ENCODE peak calls at places on chromosomes 3 and 15, in ten cellular contexts. Z is fibroblast of the aortic adventitia, U is astrocyte, G is epithelial cell of esophagus, Y is astrocyte of the cerebellum, F is glutamatergic neuron, V is Calu3, J is HL-60, E is OCI-LY7, K is choroid plexus epithelial cell. L is an unnamed sample.

GRCh38 chr3:58394339-58394738 is 39.3 kb downstream of the PDHB start:
- DNase-seq in E (no peak), K (no peak), U (no peak), G (no peak), F (no peak), Z (peak), Y (no peak), J (no peak), V (no peak), L (no peak)

GRCh38 chr3:45210308-45211038 is 15.6 kb downstream of the TMEM158 start:
- DNase-seq in F (peak), E (peak), V (peak), Z (peak), U (peak), K (peak), G (peak), Y (no peak), J (peak), L (peak)

GRCh38 chr15:50764331-50765201 is 940 bp downstream of the SPPL2A start:
- DNase-seq in K (peak), U (no peak), G (no peak), Z (peak), J (no peak), Y (no peak), E (peak), V (no peak), F (no peak), L (peak)

GRCh38 chr3:56864090-56864489 is 62.3 kb upstream of the ARHGEF3 start:
- DNase-seq in Y (no peak), Z (no peak), V (no peak), U (no peak), E (peak), J (no peak), F (no peak), G (no peak), K (no peak), L (no peak)

GRCh38 chr3:27533718-27534578 is 49.8 kb upstream of the SLC4A7 start:
- DNase-seq in U (peak), Y (peak), E (peak), K (peak), G (peak), V (peak), J (no peak), Z (peak), F (no peak), L (no peak)

GRCh38 chr3:125433611-125434041 is 58.5 kb upstream of the ZNF148 start:
- DNase-seq in G (peak), E (no peak), J (no peak), V (peak), F (no peak), U (no peak), K (no peak), Z (no peak), Y (no peak), L (no peak)

GRCh38 chr3:66499881-66500574 is 794 bp downstream of the LRIG1 start:
- DNase-seq in F (peak), E (peak), U (peak), G (peak), K (peak), V (peak), Z (no peak), J (no peak), Y (no peak), L (peak)

GRCh38 chr3:40191850-40192448 is 117.6 kb upstream of the EIF1B start:
- DNase-seq in U (peak), Y (peak), K (peak), V (peak), Z (peak), F (peak), J (peak), E (peak), G (peak), L (peak)

GRCh38 chr3:99686955-99687612 is 48.7 kb downstream of the COL8A1 start:
- DNase-seq in E (peak), U (no peak), Z (peak), F (peak), J (no peak), G (peak), K (peak), V (peak), Y (peak), L (peak)

GRCh38 chr15:89627256-89627970 is 27.9 kb downstream of the KIF7 start:
- DNase-seq in J (no peak), V (no peak), U (no peak), Z (no peak), E (no peak), G (no peak), K (no peak), F (no peak), Y (no peak), L (peak)

GRCh38 chr3:143808999-143809700 is 39.1 kb downstream of the SLC9A9 start:
- DNase-seq in G (no peak), V (no peak), F (no peak), Z (peak), U (peak), K (peak), Y (no peak), E (no peak), J (no peak), L (no peak)

GRCh38 chr3:144128117-144128892 is 156.7 kb downstream of the DIPK2A start:
- DNase-seq in U (no peak), G (peak), K (peak), V (no peak), Z (no peak), E (no peak), F (no peak), J (no peak), Y (no peak), L (peak)

GRCh38 chr3:63961891-63962290 is 49.7 kb upstream of the SCAANT1 start:
- DNase-seq in K (peak), E (peak), Y (no peak), J (peak), Z (peak), U (peak), F (no peak), V (no peak), G (peak), L (peak)

GRCh38 chr15:31206386-31207174 is 105.1 kb upstream of the TRPM1 start:
- DNase-seq in F (no peak), J (no peak), Y (no peak), E (no peak), Z (no peak), K (no peak), V (no peak), G (no peak), U (no peak), L (no peak)
- TF ChIP-seq CTCF in F (no peak), J (no peak), Y (no peak), E (no peak), Z (no peak), K (no peak), V (no peak), G (no peak), U (no peak), L (no peak)

GRCh38 chr3:187832202-187832601 is 86.9 kb upstream of the BCL6 start:
- DNase-seq in V (no peak), Y (no peak), U (no peak), K (no peak), J (no peak), F (no peak), G (no peak), Z (no peak), E (no peak), L (no peak)
- TF ChIP-seq CTCF in V (no peak), Y (no peak), U (no peak), K (no peak), J (no peak), F (no peak), G (no peak), Z (no peak), E (peak), L (peak)

GRCh38 chr3:115098354-115099073 is 48.6 kb downstream of the ZBTB20 start:
- DNase-seq in G (no peak), F (no peak), U (no peak), K (no peak), Z (no peak), V (no peak), E (no peak), J (no peak), Y (no peak), L (no peak)

GRCh38 chr3:115095236-115095635 is 51.9 kb downstream of the ZBTB20 start:
- DNase-seq in J (no peak), Y (no peak), Z (no peak), E (no peak), V (no peak), K (no peak), F (no peak), G (no peak), U (no peak), L (no peak)

GRCh38 chr3:115100172-115100571 is 46.9 kb downstream of the ZBTB20 start:
- DNase-seq in Y (peak), K (peak), F (no peak), J (no peak), G (peak), E (peak), U (peak), Z (peak), V (peak), L (no peak)

GRCh38 chr3:115100806-115101205 is 46.3 kb downstream of the ZBTB20 start:
- DNase-seq in J (no peak), Y (no peak), U (no peak), G (no peak), E (no peak), V (no peak), K (no peak), Z (no peak), F (no peak), L (no peak)

DNA sequence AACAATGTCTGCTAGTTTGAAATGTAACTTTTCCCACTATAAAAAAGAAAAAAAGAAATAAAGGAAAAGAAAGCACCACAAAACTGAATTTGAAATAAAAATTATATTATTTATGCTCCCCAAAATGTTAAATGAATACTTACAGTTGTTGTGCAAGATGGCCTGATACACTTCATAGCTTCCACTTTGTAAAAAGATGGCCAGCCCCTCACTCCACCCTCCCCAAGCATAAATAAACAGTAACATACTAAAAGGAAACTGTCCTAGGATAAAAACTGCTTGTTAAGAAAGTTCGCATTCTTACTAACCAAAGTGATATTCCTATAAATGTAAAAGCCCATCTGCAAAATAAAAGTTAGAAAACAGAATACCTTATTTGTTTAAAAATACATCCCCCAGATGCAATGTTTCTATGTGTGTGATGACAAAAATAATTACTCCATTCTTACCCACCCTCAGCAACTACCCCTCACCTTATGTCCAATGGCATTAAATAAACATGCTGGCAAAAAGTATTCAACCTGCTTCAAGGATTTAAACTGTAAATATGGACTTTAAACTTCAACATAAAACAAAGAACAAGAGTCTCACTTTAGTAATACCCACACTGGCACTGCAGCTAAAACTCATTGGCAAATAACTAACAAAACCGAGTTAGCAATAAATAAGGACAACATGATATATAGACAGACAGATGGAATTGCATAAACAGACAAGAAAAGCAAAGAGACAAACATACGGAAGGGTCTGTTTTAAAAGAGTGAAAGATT is 47.8 kb downstream of the ZBTB20 start:
- DNase-seq in Z (peak), E (no peak), G (no peak), J (no peak), Y (no peak), V (no peak), U (no peak), F (no peak), K (no peak), L (no peak)
- TF ChIP-seq CTCF in Z (no peak), E (no peak), G (no peak), J (no peak), Y (no peak), V (no peak), U (no peak), F (no peak), K (no peak), L (no peak)

DNA sequence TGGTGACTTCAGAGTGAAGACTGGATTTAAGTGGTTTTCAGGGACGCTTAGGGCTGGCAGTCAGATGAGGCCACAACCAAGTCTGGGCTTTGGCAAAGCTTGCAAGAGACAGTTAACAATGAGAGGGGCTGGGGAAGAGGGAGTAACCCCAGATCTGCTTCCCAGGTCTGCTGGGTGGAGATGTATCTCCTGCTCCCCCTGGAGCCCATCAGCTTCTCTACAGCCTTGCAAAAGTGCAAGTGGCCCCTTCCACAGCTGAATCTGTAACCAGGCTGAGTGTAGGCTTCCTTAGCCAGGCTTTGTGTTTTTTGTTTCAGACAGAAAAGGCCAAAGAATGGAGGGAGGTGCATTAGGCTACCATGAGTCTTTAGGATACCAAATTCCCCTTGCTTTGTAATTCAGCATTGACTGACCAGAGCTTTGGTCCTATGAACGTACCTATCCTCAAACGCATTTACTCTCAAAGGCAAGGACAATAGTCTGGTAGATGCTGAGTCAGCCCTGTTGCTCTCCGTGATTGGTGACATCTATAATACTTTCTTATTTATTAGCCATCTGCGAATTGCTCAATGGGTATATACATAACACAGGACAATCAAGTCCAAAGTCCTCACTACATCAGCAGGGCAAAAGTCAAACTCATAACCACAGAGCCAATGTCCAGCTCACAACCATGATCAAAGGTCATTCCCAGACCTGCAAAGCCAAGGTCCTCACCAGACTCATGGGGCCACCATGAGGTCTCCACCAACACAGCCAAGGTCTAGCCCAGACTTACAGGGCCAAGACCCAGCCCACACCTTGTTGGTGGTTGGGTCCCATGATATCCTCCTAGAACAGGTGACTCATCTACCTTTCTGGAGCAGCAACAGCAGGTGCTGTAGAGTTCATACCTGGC is 17.1 kb downstream of the CCDC13 start:
- DNase-seq in K (peak), G (peak), U (no peak), J (no peak), F (no peak), Z (peak), Y (no peak), V (no peak), E (peak), L (no peak)
- TF ChIP-seq CTCF in K (peak), G (peak), U (no peak), J (peak), F (no peak), Z (peak), Y (peak), V (no peak), E (peak), L (peak)

GRCh38 chr15:83658406-83658805 is 4.5 kb downstream of the ADAMTSL3 start:
- DNase-seq in G (no peak), Z (no peak), F (no peak), Y (no peak), V (no peak), J (no peak), E (no peak), U (no peak), K (no peak), L (no peak)

GRCh38 chr15:83659011-83659811 is 5.3 kb downstream of the ADAMTSL3 start:
- DNase-seq in K (peak), V (no peak), E (no peak), F (no peak), Z (no peak), J (no peak), Y (no peak), G (no peak), U (no peak), L (no peak)

GRCh38 chr15:83656192-83656591 is 2.3 kb downstream of the ADAMTSL3 start:
- DNase-seq in G (no peak), K (no peak), U (no peak), F (no peak), J (no peak), E (no peak), Y (no peak), V (no peak), Z (no peak), L (no peak)

GRCh38 chr15:83656943-83657528 is 3.1 kb downstream of the ADAMTSL3 start:
- DNase-seq in E (no peak), G (no peak), V (no peak), Z (no peak), U (no peak), F (no peak), K (no peak), Y (no peak), J (no peak), L (no peak)

GRCh38 chr15:83657549-83657948 is 3.6 kb downstream of the ADAMTSL3 start:
- DNase-seq in Z (no peak), J (no peak), E (no peak), G (no peak), K (peak), Y (no peak), F (no peak), V (no peak), U (no peak), L (no peak)
- TF ChIP-seq CTCF in Z (no peak), J (no peak), E (peak), G (no peak), K (peak), Y (no peak), F (peak), V (peak), U (no peak), L (no peak)

GRCh38 chr3:8954938-8955763 is 8.1 kb downstream of the RAD18 start:
- DNase-seq in E (peak), G (peak), K (peak), J (no peak), V (no peak), Y (peak), Z (peak), U (peak), F (no peak), L (peak)
- TF ChIP-seq CTCF in E (no peak), G (peak), K (peak), J (no peak), V (no peak), Y (no peak), Z (peak), U (peak), F (no peak), L (no peak)

GRCh38 chr3:115081444-115081843 is 65.6 kb downstream of the ZBTB20 start:
- DNase-seq in Z (no peak), U (no peak), J (no peak), G (no peak), E (no peak), Y (no peak), V (no peak), K (no peak), F (no peak), L (no peak)
- TF ChIP-seq CTCF in Z (no peak), U (no peak), J (no peak), G (no peak), E (no peak), Y (no peak), V (no peak), K (no peak), F (no peak), L (no peak)

GRCh38 chr15:86178845-86179244 is 99.2 kb downstream of the AGBL1 start:
- DNase-seq in F (peak), Y (no peak), Z (no peak), J (no peak), U (no peak), G (no peak), E (no peak), K (no peak), V (no peak), L (no peak)
- TF ChIP-seq CTCF in F (peak), Y (no peak), Z (no peak), J (no peak), U (no peak), G (no peak), E (peak), K (no peak), V (no peak), L (peak)

DNA sequence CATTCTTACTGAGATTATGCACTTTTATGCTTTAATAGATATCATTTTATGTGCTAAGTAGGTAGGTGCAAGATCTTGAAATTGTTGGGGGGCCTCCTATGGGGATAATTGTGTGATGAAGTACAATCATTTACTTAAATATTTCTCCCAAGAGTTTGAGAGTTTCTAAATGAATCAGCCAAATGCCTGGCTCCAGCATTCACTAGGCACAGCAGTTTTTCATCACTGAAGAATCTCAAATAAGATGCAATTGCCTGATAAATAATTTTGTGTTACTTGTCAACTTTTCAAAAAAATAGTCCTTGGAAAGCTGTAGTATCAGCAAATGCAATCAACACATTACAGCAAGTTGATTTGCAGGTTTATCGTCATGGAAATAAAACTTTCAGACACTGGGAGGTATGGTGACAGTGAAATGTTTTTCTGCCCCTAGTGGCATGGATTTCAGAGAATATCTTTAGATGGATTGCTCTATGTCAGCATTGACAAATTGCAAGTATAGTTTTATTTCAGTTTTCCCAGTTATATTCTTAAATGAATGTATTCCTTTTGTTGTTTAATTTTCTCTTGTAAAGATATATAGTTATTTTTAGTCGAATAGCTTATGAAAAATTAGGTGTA is 167.1 kb downstream of the NEK11 start:
- DNase-seq in Z (no peak), G (no peak), U (no peak), E (no peak), F (no peak), K (peak), J (no peak), V (no peak), Y (no peak), L (no peak)
- TF ChIP-seq CTCF in Z (no peak), G (no peak), U (peak), E (peak), F (no peak), K (no peak), J (no peak), V (no peak), Y (no peak), L (no peak)